ENCODE peak calls at places on chromosomes 2 and 18, in four cellular contexts. M is A549, B is H1, C is esophagus muscularis mucosa. N is an unnamed sample.

GRCh38 chr2:208570851-208571763 is 164.5 kb downstream of the PTH2R start:
- DNase-seq in C (no peak), B (no peak), M (peak), N (no peak)

GRCh38 chr18:75247041-75247551 is 36.5 kb downstream of the TSHZ1 start:
- DNase-seq in B (no peak), M (no peak), C (no peak), N (no peak)

GRCh38 chr18:49563130-49563540 is 1.3 kb downstream of the LIPG start:
- DNase-seq in M (no peak), B (no peak), C (no peak), N (no peak)

GRCh38 chr2:159755788-159756187 is 42.2 kb downstream of the CD302 start:
- DNase-seq in M (peak), B (no peak), C (no peak), N (no peak)

GRCh38 chr2:54560146-54560881 is 104.2 kb downstream of the SPTBN1 start:
- DNase-seq in B (no peak), C (no peak), M (peak), N (no peak)

GRCh38 chr2:52181080-52181479 is 1149.1 kb upstream of the NRXN1 start:
- DNase-seq in M (no peak), B (no peak), C (no peak), N (no peak)

GRCh38 chr2:86807462-86808275 is 17.0 kb upstream of the CD8A start:
- DNase-seq in M (peak), C (no peak), B (peak), N (no peak)

GRCh38 chr2:101270700-101271259 is 18.1 kb downstream of the CNOT11 start:
- DNase-seq in M (no peak), C (peak), B (no peak), N (no peak)

GRCh38 chr2:26581266-26581990 is 59.7 kb downstream of the CIB4 start:
- DNase-seq in C (no peak), B (no peak), M (no peak), N (peak)

GRCh38 chr2:239781461-239781860 is 243.7 kb downstream of the NDUFA10 start:
- DNase-seq in C (no peak), M (no peak), B (no peak), N (no peak)

GRCh38 chr2:239151201-239152131 is 249.4 kb downstream of the HDAC4 start:
- DNase-seq in M (no peak), C (no peak), B (no peak), N (peak)

GRCh38 chr2:240339411-240340360 is 95.8 kb upstream of the GPC1 start:
- DNase-seq in C (no peak), M (no peak), B (no peak), N (no peak)

GRCh38 chr2:18271370-18272147 is 288.9 kb downstream of the RDH14 start:
- DNase-seq in C (no peak), M (no peak), B (no peak), N (no peak)

GRCh38 chr2:74497777-74498499 is 1.5 kb downstream of the LBX2 start:
- DNase-seq in B (peak), C (no peak), M (no peak), N (no peak)

GRCh38 chr2:98157557-98157956 is 70.6 kb downstream of the VWA3B start:
- DNase-seq in B (peak), M (no peak), C (no peak), N (no peak)

GRCh38 chr2:182868423-182868822 is 2.0 kb upstream of the FRZB start:
- DNase-seq in C (no peak), M (no peak), B (no peak), N (no peak)

GRCh38 chr18:45412577-45412976 is 202.7 kb upstream of the SLC14A2 start:
- DNase-seq in M (no peak), C (no peak), B (no peak), N (no peak)

GRCh38 chr2:132701810-132702209 is 31.8 kb upstream of the LYPD1 start:
- DNase-seq in C (no peak), B (no peak), M (no peak), N (no peak)

GRCh38 chr18:79749251-79750191 is 48.2 kb upstream of the KCNG2 start:
- DNase-seq in C (no peak), B (no peak), M (no peak), N (no peak)

GRCh38 chr18:62625019-62625418 is 90.3 kb upstream of the PHLPP1 start:
- DNase-seq in C (no peak), M (no peak), B (no peak), N (no peak)

GRCh38 chr18:71797554-71797953 is 746.6 kb downstream of the CBLN2 start:
- DNase-seq in C (no peak), M (no peak), B (no peak), N (no peak)

GRCh38 chr2:39325966-39326365 is 82.2 kb upstream of the CDKL4 start:
- DNase-seq in B (no peak), M (no peak), C (no peak), N (no peak)

GRCh38 chr2:161424179-161424763 is 8.2 kb downstream of the TBR1 start:
- DNase-seq in B (no peak), M (no peak), C (no peak), N (no peak)

GRCh38 chr2:150710916-150711315 is 223.4 kb upstream of the RND3 start:
- DNase-seq in B (no peak), M (no peak), C (no peak), N (no peak)

GRCh38 chr18:22494771-22495170 is 77.1 kb upstream of the CTAGE1 start:
- DNase-seq in C (no peak), M (no peak), B (no peak), N (no peak)

GRCh38 chr2:121898483-121898882 is 143.0 kb downstream of the TSN start:
- DNase-seq in C (no peak), M (no peak), B (no peak), N (no peak)

GRCh38 chr2:119489232-119489952 is 34.9 kb downstream of the SCTR start:
- DNase-seq in M (no peak), B (no peak), C (peak), N (no peak)
- TF ChIP-seq EP300 in M (no peak), B (no peak), C (no peak), N (no peak)

GRCh38 chr2:201353116-201353515 is 4.0 kb downstream of the FLACC1 start:
- DNase-seq in C (no peak), B (no peak), M (no peak), N (no peak)

GRCh38 chr2:201348758-201349157 is 8.4 kb downstream of the FLACC1 start:
- DNase-seq in B (no peak), M (no peak), C (no peak), N (no peak)

GRCh38 chr2:201347154-201347553 is 10.0 kb downstream of the FLACC1 start:
- DNase-seq in B (no peak), C (no peak), M (no peak), N (no peak)

GRCh38 chr2:201349601-201350000 is 7.5 kb downstream of the FLACC1 start:
- DNase-seq in C (no peak), M (no peak), B (no peak), N (no peak)

DNA sequence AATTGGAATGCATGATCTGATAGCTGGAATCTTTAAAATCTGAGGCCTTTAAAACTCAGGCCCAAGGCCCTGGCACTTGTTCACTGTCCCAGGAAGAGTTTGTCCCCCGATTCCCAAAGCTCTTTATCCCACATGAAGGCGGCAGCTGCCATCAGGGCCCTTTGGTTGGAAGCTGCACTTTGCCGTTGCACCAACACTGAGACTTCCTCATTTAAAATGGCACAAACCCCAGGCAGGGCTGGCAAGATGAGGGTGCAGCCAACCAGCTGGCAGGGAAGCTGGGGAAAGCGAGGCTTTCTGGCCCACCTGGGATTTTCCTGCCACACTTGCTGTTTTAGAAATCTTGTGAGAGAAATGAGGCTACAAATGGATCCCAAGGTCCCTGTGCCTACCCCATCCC is 6.3 kb downstream of the FLACC1 start:
- DNase-seq in B (no peak), C (no peak), M (no peak), N (no peak)
- TF ChIP-seq EP300 in B (no peak), C (no peak), M (no peak), N (no peak)

GRCh38 chr2:6863792-6864191 is 1.9 kb downstream of the CMPK2 start:
- DNase-seq in B (no peak), M (no peak), C (no peak), N (no peak)
- TF ChIP-seq EP300 in B (no peak), M (no peak), C (no peak), N (no peak)

GRCh38 chr18:3658529-3658928 is 208.6 kb downstream of the TGIF1 start:
- DNase-seq in B (no peak), M (no peak), C (no peak), N (no peak)
- TF ChIP-seq EP300 in B (no peak), M (no peak), C (no peak), N (no peak)

GRCh38 chr2:191015229-191015628 is 1.3 kb upstream of the STAT1 start:
- DNase-seq in B (no peak), M (no peak), C (no peak), N (no peak)

GRCh38 chr2:191012845-191013616 is 940 bp downstream of the STAT1 start:
- DNase-seq in C (no peak), M (peak), B (no peak), N (no peak)

GRCh38 chr2:191014653-191015020 is 666 bp upstream of the STAT1 start:
- DNase-seq in C (no peak), B (no peak), M (no peak), N (no peak)

GRCh38 chr2:191013617-191013875 is 425 bp downstream of the STAT1 start:
- DNase-seq in B (no peak), M (no peak), C (no peak), N (no peak)

DNA sequence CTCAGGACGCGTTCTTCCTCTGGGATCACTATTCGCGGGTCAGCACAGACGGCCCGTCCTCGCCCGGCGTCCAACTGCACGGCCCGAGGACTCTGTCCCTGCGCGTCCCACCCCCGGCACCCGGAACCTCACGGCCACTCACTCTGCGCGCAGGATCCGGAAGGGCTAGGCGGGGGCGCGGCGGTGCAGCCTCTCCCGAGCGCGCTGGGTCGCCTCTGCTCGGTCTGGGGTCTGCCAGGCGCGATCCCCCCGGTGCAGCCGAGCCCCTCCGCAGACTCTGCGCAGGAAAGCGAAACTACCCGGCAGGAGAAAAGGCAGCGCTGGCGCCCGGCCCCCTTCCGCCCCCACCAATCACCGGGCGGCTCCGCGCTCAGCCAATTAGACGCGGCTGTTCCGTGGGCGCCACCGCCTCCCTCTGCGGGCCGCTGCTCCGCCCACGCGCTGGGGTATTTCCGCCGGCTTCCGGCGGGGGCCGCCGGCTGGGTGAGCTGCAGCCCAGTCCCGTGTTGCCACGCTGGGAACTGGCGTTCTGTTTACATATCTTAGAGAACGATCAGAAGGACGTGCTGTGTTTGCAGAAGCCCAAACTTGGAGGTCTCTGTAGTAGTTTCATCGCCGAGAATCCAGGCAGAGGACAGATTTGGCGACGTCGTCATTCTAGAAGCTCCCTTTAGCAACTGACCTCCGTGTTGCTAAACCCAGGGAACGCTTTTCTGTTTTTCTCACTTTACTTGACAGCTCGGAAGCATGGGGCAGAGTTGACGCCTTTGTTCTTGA is at the start of gene STAT1:
- DNase-seq in C (peak), M (peak), B (peak), N (peak)
- TF ChIP-seq EP300 in C (peak), M (no peak), B (peak), N (peak)

DNA sequence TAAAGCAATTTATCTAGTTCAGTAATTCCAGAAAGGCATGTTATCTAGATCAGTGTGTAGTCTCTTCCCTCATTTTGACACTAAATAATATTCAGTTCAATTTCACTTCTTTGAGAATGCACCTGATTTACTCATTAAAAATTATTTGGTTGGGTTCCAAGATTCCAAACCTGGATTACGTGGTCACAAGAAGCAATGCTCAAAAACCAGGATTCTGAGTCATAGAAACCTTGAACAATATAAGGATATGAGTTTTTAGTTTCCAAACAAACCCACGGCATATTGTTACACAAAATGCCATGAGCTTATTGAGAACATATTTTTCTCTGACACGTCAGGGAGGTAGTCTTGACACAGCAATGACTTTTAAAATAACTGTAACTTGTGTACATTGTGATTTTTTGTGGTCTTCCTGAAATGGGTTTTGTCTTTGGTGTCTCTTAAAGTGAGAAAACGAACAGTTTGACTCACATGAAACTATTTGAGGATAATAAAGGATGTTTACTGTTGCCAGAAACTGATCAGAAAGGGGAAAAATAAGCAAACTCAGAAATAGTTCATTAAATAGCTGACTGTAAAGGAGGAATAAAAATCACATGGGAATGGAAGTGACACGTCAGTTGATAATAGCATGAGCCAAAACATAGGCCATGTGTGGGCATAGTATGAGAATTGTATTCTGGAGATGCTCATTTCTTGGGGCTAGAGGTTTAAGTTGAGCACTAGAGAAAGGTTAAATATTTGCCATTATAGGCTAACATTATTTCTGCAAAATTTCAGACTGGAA is 617.7 kb upstream of the CDH2 start:
- DNase-seq in M (no peak), B (no peak), C (no peak), N (no peak)
- TF ChIP-seq EP300 in M (no peak), B (no peak), C (no peak), N (no peak)

N was measured in tibial nerve.